ENCODE peak calls at places on chromosomes 7 and 10, in four cellular contexts. Z is non-pigmented ciliary epithelial cell, H is neural progenitor cell, V is NCI-H510A. S is an unnamed sample.

GRCh38 chr7:106015586-106016218 is 52.6 kb downstream of the CDHR3 start:
- DNase-seq in Z (no peak), H (no peak), V (no peak), S (no peak)

GRCh38 chr10:99620713-99621453 is 644 bp upstream of the SLC25A28 start:
- DNase-seq in Z (peak; percentile 68), H (peak; percentile 93), V (peak; percentile 83), S (peak; percentile 78)

GRCh38 chr7:127935847-127936376 is 95.3 kb downstream of the LRRC4 start:
- DNase-seq in Z (no peak), H (no peak), V (no peak), S (peak; percentile 51)

GRCh38 chr7:50962962-50963374 is 180.3 kb upstream of the GRB10 start:
- DNase-seq in Z (no peak), H (peak; percentile 25), V (peak; percentile 89), S (peak; percentile 90)

GRCh38 chr10:13984647-13985155 is 346.0 kb downstream of the FRMD4A start:
- DNase-seq in Z (no peak), H (no peak), V (no peak), S (no peak)

GRCh38 chr7:43577485-43577951 is 5.4 kb upstream of the STK17A start:
- DNase-seq in Z (no peak), H (no peak), V (no peak), S (no peak)

GRCh38 chr7:155002411-155003214 is at the start of gene PAXIP1:
- DNase-seq in Z (no peak), H (peak; percentile 92), V (peak; percentile 57), S (peak; percentile 45)

GRCh38 chr10:93462881-93463280 is 19.3 kb downstream of the MYOF start:
- DNase-seq in Z (no peak), H (no peak), V (peak; percentile 84), S (no peak)

GRCh38 chr7:139828880-139829653 is at the start of gene TBXAS1:
- DNase-seq in Z (no peak), H (no peak), V (no peak), S (no peak)

GRCh38 chr7:70738080-70738479 is 393.9 kb upstream of the GALNT17 start:
- DNase-seq in Z (no peak), H (no peak), V (no peak), S (no peak)

GRCh38 chr10:25226775-25227682 is 52.2 kb downstream of the GPR158 start:
- DNase-seq in Z (no peak), H (peak; percentile 76), V (peak; percentile 1), S (peak; percentile 27)

GRCh38 chr7:151705744-151706567 is 171.0 kb downstream of the PRKAG2 start:
- DNase-seq in Z (no peak), H (peak; percentile 74), V (no peak), S (peak; percentile 16)

GRCh38 chr7:157538321-157538720 is 201.5 kb downstream of the DNAJB6 start:
- DNase-seq in Z (no peak), H (no peak), V (no peak), S (no peak)

GRCh38 chr7:157010588-157011332 is at the start of gene MNX1:
- DNase-seq in Z (no peak), H (peak; percentile 92), V (peak; percentile 86), S (peak; percentile 92)

GRCh38 chr7:30920584-30921539 is 9.2 kb downstream of the AQP1 start:
- DNase-seq in Z (no peak), H (no peak), V (no peak), S (no peak)

GRCh38 chr10:2700626-2701305 is 366.6 kb upstream of the PFKP start:
- DNase-seq in Z (no peak), H (no peak), V (no peak), S (no peak)

GRCh38 chr10:131690805-131691239 is 210.0 kb upstream of the PPP2R2D start:
- DNase-seq in Z (no peak), H (no peak), V (no peak), S (no peak)

GRCh38 chr10:52540479-52540984 is 226.5 kb downstream of the DKK1 start:
- DNase-seq in Z (no peak), H (no peak), V (no peak), S (no peak)

GRCh38 chr7:101126651-101127459 is at the start of gene SERPINE1:
- DNase-seq in Z (peak; percentile 100), H (peak; percentile 75), V (no peak), S (peak; percentile 69)

GRCh38 chr10:22473044-22473443 is 127.7 kb downstream of the SPAG6 start:
- DNase-seq in Z (no peak), H (no peak), V (no peak), S (no peak)

GRCh38 chr10:30432631-30433285 is 1.2 kb upstream of the MAP3K8 start:
- DNase-seq in Z (no peak), H (no peak), V (no peak), S (no peak)

GRCh38 chr10:132639470-132639869 is 101.9 kb downstream of the INPP5A start:
- DNase-seq in Z (no peak), H (no peak), V (no peak), S (no peak)

GRCh38 chr10:26391701-26392695 is 46.1 kb upstream of the APBB1IP start:
- DNase-seq in Z (no peak), H (peak; percentile 24), V (no peak), S (no peak)

GRCh38 chr10:72353963-72354355 is 760 bp downstream of the DNAJB12 start:
- DNase-seq in Z (no peak), H (peak; percentile 64), V (no peak), S (no peak)

GRCh38 chr7:17900464-17900863 is 39.8 kb downstream of the SNX13 start:
- DNase-seq in Z (no peak), H (no peak), V (no peak), S (no peak)

GRCh38 chr7:150967332-150967731 is 10.8 kb downstream of the KCNH2 start:
- DNase-seq in Z (no peak), H (no peak), V (no peak), S (no peak)

S was measured in SHP77.